ENCODE peak calls at places on chromosomes 11 and 22, in eight cellular contexts. J is HCT116, V is pancreas, Z is transverse colon, L is brain microvascular endothelial cell, M is GM10248, G is foreskin keratinocyte, X is cardiac fibroblast. P is an unnamed sample.

GRCh38 chr11:69148806-69149205 is 6.9 kb upstream of the SMIM38 start:
- DNase-seq in G (no peak), X (no peak), L (no peak), M (no peak), Z (no peak), V (no peak), J (no peak), P (no peak)

GRCh38 chr11:57116654-57117053 is 65.1 kb upstream of the LRRC55 start:
- DNase-seq in X (peak; percentile 67), M (peak; percentile 14), J (peak; percentile 19), Z (peak; percentile 38), V (no peak), L (peak; percentile 67), G (peak; percentile 30), P (peak; percentile 33)

GRCh38 chr22:35399114-35399677 is 744 bp upstream of the MCM5 start:
- DNase-seq in G (no peak), M (no peak), Z (no peak), X (no peak), L (no peak), V (no peak), J (no peak), P (peak; percentile 12)

GRCh38 chr11:101866619-101867491 is 48.0 kb upstream of the CEP126 start:
- DNase-seq in L (peak; percentile 27), G (no peak), X (no peak), V (no peak), M (no peak), Z (no peak), J (no peak), P (peak; percentile 10)

GRCh38 chr11:70618471-70619101 is 220.3 kb downstream of the CTTN start:
- DNase-seq in L (no peak), G (no peak), Z (peak; percentile 67), V (no peak), X (no peak), M (no peak), J (no peak), P (no peak)

GRCh38 chr11:57787920-57788716 is 26.5 kb downstream of the CTNND1 start:
- DNase-seq in V (no peak), M (peak; percentile 59), Z (no peak), X (no peak), G (peak; percentile 92), L (no peak), J (no peak), P (no peak)

GRCh38 chr11:2834893-2835767 is 50.4 kb downstream of the CDKN1C start:
- DNase-seq in V (no peak), L (no peak), J (no peak), M (no peak), Z (no peak), X (no peak), G (peak; percentile 17), P (no peak)

GRCh38 chr11:100080821-100081220 is 606.3 kb upstream of the ARHGAP42 start:
- DNase-seq in L (no peak), G (no peak), M (no peak), Z (no peak), V (no peak), X (no peak), J (no peak), P (no peak)

GRCh38 chr11:351411-351810 is 17.9 kb upstream of the B4GALNT4 start:
- DNase-seq in Z (no peak), X (no peak), V (no peak), L (no peak), G (no peak), M (no peak), J (no peak), P (no peak)

GRCh38 chr22:24214467-24215285 is 30.2 kb downstream of the GGT5 start:
- DNase-seq in J (no peak), Z (no peak), L (no peak), X (peak; percentile 15), M (no peak), V (no peak), G (no peak), P (no peak)

GRCh38 chr11:114289779-114290178 is 6.4 kb upstream of the NNMT start:
- DNase-seq in Z (no peak), M (no peak), G (no peak), X (no peak), V (no peak), J (no peak), L (no peak), P (no peak)

GRCh38 chr11:70772950-70773349 is 374.6 kb downstream of the CTTN start:
- DNase-seq in M (no peak), Z (no peak), X (no peak), L (no peak), G (no peak), V (no peak), J (no peak), P (no peak)

GRCh38 chr22:50220603-50221409 is 20.0 kb downstream of the SELENOO start:
- DNase-seq in Z (no peak), M (no peak), X (no peak), G (no peak), L (no peak), J (no peak), V (no peak), P (no peak)

GRCh38 chr22:50219800-50220602 is 19.2 kb downstream of the SELENOO start:
- DNase-seq in V (no peak), M (no peak), X (no peak), Z (no peak), G (no peak), L (no peak), J (no peak), P (no peak)

GRCh38 chr22:50222508-50222907 is 21.7 kb downstream of the SELENOO start:
- DNase-seq in X (no peak), L (no peak), M (no peak), J (no peak), V (no peak), Z (no peak), G (no peak), P (no peak)

GRCh38 chr22:50224071-50224470 is 20.8 kb downstream of the TUBGCP6 start:
- DNase-seq in Z (no peak), J (no peak), L (no peak), V (no peak), M (no peak), G (no peak), X (no peak), P (no peak)

DNA sequence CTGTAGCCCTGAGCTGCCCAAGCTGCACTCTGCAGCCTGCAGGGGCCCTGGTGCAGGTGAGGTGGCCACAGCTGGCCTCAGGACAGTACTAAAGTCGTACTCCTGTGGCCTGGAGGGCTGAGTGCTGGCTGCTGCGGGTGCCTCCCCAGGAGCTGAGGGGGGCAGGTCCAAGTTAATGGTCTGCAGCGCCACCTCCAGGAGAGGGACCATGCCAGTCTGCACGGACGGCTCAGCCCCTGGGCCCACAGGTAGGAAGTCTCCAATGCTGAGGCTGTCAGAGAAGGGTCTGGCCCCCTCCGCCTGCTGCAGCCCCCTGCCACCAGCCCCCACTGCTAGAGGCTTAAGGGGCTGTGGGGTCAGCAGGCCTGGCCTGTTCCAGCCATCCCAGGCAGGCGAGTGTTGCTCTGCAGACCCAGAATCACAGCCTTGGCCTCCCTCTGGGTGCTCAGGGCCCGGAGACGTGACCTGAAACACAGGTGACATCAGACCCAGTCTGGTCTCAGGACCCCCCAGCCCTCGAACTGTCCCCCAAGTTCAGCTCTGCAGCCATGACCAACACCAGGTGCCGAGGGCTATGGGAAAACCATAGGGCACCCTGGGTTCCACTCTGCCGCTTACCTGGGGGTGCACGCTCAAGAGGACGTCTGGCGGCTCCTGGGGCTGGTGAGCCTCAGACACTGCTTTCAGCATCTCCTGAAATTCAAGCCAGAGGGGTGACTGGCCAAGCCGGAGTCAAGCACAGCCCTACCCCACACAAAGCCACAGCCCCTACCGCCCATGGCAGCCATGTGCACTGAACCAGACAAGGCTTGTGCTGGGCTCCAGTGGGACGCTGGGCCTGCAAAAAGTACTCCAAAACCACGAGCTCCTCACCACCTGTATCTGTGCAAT is 20.8 kb downstream of the SELENOO start:
- DNase-seq in Z (no peak), J (no peak), G (no peak), V (no peak), X (no peak), M (no peak), L (no peak), P (no peak)
- TF ChIP-seq CTCF in Z (no peak), J (no peak), G (peak; percentile 25), V (no peak), X (no peak), M (no peak), L (no peak), P (no peak)

GRCh38 chr11:75431533-75432525 is 1.2 kb downstream of the KLHL35 start:
- DNase-seq in M (no peak), Z (no peak), L (no peak), J (no peak), X (no peak), V (no peak), G (no peak), P (no peak)
- TF ChIP-seq CTCF in M (no peak), Z (no peak), L (no peak), J (no peak), X (no peak), V (no peak), G (no peak), P (no peak)

GRCh38 chr22:36907464-36907863 is 6.0 kb upstream of the CSF2RB start:
- DNase-seq in X (no peak), V (no peak), J (no peak), Z (no peak), L (no peak), M (no peak), G (no peak), P (no peak)

GRCh38 chr22:36902143-36902911 is 11.1 kb upstream of the CSF2RB start:
- DNase-seq in L (no peak), G (no peak), X (no peak), Z (no peak), J (no peak), V (no peak), M (no peak), P (no peak)

GRCh38 chr22:36901411-36902142 is 11.9 kb upstream of the CSF2RB start:
- DNase-seq in V (no peak), G (no peak), X (no peak), Z (peak; percentile 35), M (peak; percentile 80), J (no peak), L (no peak), P (no peak)

GRCh38 chr22:36900880-36901279 is 12.5 kb upstream of the CSF2RB start:
- DNase-seq in M (no peak), G (no peak), J (no peak), V (no peak), L (no peak), Z (no peak), X (peak; percentile 53), P (no peak)

GRCh38 chr22:36904260-36904659 is 9.2 kb upstream of the CSF2RB start:
- DNase-seq in X (no peak), M (no peak), G (no peak), V (no peak), Z (no peak), J (no peak), L (no peak), P (no peak)
- TF ChIP-seq CTCF in X (no peak), M (no peak), G (peak; percentile 16), V (no peak), Z (no peak), J (peak; percentile 28), L (peak; percentile 12), P (no peak)

DNA sequence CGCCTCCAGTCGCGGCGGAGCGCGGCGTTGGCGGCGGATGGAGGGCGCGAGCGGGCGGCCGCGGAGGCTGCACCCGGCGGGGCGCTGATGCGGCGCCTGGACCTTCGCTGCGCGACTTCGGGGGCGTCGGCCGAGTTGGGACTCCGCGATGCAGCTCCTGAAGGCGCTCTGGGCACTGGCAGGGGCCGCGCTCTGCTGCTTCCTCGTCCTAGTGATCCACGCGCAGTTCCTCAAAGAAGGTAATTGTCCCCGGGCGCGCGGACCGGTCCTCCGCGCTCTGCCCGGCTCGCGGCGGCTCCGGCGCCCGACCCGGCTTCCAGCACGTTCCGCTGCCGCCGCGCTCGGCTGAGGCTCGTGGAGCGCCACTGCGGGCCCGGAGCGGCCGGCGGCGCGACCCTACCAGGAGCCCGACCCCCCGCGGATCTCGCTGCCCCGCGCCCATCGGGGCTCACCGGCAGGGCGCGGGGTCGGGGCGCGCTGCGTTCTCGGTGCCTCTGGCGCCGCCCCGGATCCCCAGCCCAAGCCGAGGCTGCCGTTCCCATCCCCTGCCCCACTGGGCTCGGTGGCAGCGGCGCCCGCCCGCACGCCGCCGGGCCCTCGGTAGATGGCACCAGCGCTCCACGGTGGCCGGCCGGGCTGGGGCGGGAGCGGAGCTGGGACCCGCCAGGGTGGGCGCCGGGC is 1251.2 kb downstream of the BRD1 start:
- DNase-seq in X (no peak), M (no peak), V (no peak), Z (no peak), G (no peak), J (no peak), L (no peak), P (no peak)
- TF ChIP-seq CTCF in X (no peak), M (no peak), V (no peak), Z (no peak), G (peak; percentile 39), J (no peak), L (peak; percentile 12), P (no peak)

P was measured in Calu3.